ENCODE peak calls at places on chromosomes 6 and 20, in nine cellular contexts. One of them, this sample, is unnamed.

GRCh38 chr20:53582574-53583351 is 10.9 kb downstream of the ZNF217 start:
- DNase-seq in T-helper 9 cell: no peak
- DNase-seq in memory B cell: no peak
- DNase-seq in lower leg skin: no peak
- DNase-seq in NCI-H1694 treated with DMSO at 0.1 percent for 48 hours: no peak
- DNase-seq in endothelial cell: no peak
- DNase-seq in skeletal muscle cell: peak
- DNase-seq in cardiac muscle cell: no peak
- DNase-seq in stomach: peak
- DNase-seq in this sample: no peak

GRCh38 chr6:149026530-149026942 is 279.7 kb downstream of the UST start:
- DNase-seq in NCI-H1694 treated with DMSO at 0.1 percent for 48 hours: peak
- DNase-seq in memory B cell: peak
- DNase-seq in stomach: no peak
- DNase-seq in cardiac muscle cell: peak
- DNase-seq in T-helper 9 cell: no peak
- DNase-seq in endothelial cell: peak
- DNase-seq in lower leg skin: no peak
- DNase-seq in skeletal muscle cell: peak
- DNase-seq in this sample: peak

GRCh38 chr6:151535476-151536279 is 41.9 kb downstream of the CCDC170 start:
- DNase-seq in skeletal muscle cell: peak
- DNase-seq in stomach: no peak
- DNase-seq in endothelial cell: no peak
- DNase-seq in NCI-H1694 treated with DMSO at 0.1 percent for 48 hours: no peak
- DNase-seq in cardiac muscle cell: no peak
- DNase-seq in lower leg skin: no peak
- DNase-seq in memory B cell: no peak
- DNase-seq in T-helper 9 cell: no peak
- DNase-seq in this sample: no peak

GRCh38 chr20:20457392-20458126 is 89.7 kb downstream of the INSM1 start:
- DNase-seq in stomach: no peak
- DNase-seq in endothelial cell: no peak
- DNase-seq in memory B cell: no peak
- DNase-seq in lower leg skin: no peak
- DNase-seq in cardiac muscle cell: no peak
- DNase-seq in skeletal muscle cell: no peak
- DNase-seq in T-helper 9 cell: no peak
- DNase-seq in NCI-H1694 treated with DMSO at 0.1 percent for 48 hours: no peak
- DNase-seq in this sample: no peak

GRCh38 chr20:41408131-41408789 is 41.6 kb upstream of the EMILIN3 start:
- DNase-seq in endothelial cell: no peak
- DNase-seq in memory B cell: no peak
- DNase-seq in lower leg skin: no peak
- DNase-seq in NCI-H1694 treated with DMSO at 0.1 percent for 48 hours: no peak
- DNase-seq in stomach: no peak
- DNase-seq in T-helper 9 cell: no peak
- DNase-seq in cardiac muscle cell: no peak
- DNase-seq in skeletal muscle cell: no peak
- DNase-seq in this sample: no peak

GRCh38 chr20:24950836-24951525 is 1.9 kb downstream of the CST7 start:
- DNase-seq in skeletal muscle cell: no peak
- DNase-seq in endothelial cell: no peak
- DNase-seq in T-helper 9 cell: no peak
- DNase-seq in stomach: peak
- DNase-seq in memory B cell: no peak
- DNase-seq in lower leg skin: no peak
- DNase-seq in NCI-H1694 treated with DMSO at 0.1 percent for 48 hours: no peak
- DNase-seq in cardiac muscle cell: no peak
- DNase-seq in this sample: no peak

GRCh38 chr6:169812257-169812644 is 60.8 kb downstream of the ERMARD start:
- DNase-seq in NCI-H1694 treated with DMSO at 0.1 percent for 48 hours: no peak
- DNase-seq in cardiac muscle cell: no peak
- DNase-seq in lower leg skin: no peak
- DNase-seq in stomach: no peak
- DNase-seq in skeletal muscle cell: no peak
- DNase-seq in T-helper 9 cell: no peak
- DNase-seq in memory B cell: no peak
- DNase-seq in endothelial cell: no peak
- DNase-seq in this sample: no peak

GRCh38 chr20:18258126-18258860 is 30.0 kb upstream of the ZNF133 start:
- DNase-seq in cardiac muscle cell: no peak
- DNase-seq in skeletal muscle cell: no peak
- DNase-seq in endothelial cell: no peak
- DNase-seq in lower leg skin: no peak
- DNase-seq in memory B cell: no peak
- DNase-seq in stomach: no peak
- DNase-seq in T-helper 9 cell: no peak
- DNase-seq in NCI-H1694 treated with DMSO at 0.1 percent for 48 hours: no peak
- DNase-seq in this sample: no peak